ENCODE peak calls at places on chromosome 22, in seven cellular contexts. V, K, W, U, P, N and O are unnamed samples.

GRCh38 chr22:35987487-35987886 is 41.1 kb downstream of the RBFOX2 start:
- DNase-seq in V (no peak), K (no peak), W (no peak), U (no peak), P (peak), N (peak), O (no peak)

GRCh38 chr22:31578171-31578570 is 81.8 kb downstream of the SFI1 start:
- DNase-seq in V (no peak), K (no peak), W (no peak), U (no peak), P (no peak), N (no peak), O (no peak)

GRCh38 chr22:44187652-44188230 is 7.0 kb downstream of the PARVG start:
- DNase-seq in V (no peak), K (no peak), W (peak), U (no peak), P (no peak), N (no peak), O (peak)

GRCh38 chr22:35312198-35313059 is 12.7 kb downstream of the TOM1 start:
- DNase-seq in V (no peak), K (peak), W (peak), U (no peak), P (no peak), N (peak), O (peak)

GRCh38 chr22:20549232-20549841 is 41.9 kb downstream of the MED15 start:
- DNase-seq in V (peak), K (no peak), W (peak), U (peak), P (no peak), N (no peak), O (no peak)

GRCh38 chr22:46564084-46564714 is 26.8 kb upstream of the CELSR1 start:
- DNase-seq in V (no peak), K (no peak), W (peak), U (no peak), P (no peak), N (no peak), O (peak)

GRCh38 chr22:44783581-44783980 is 31.2 kb downstream of the ARHGAP8 start:
- DNase-seq in V (no peak), K (no peak), W (no peak), U (no peak), P (no peak), N (no peak), O (no peak)

GRCh38 chr22:27670701-27671412 is 130.7 kb downstream of the MN1 start:
- DNase-seq in V (no peak), K (no peak), W (no peak), U (no peak), P (peak), N (peak), O (no peak)

GRCh38 chr22:45302751-45303150 is 7.0 kb upstream of the FAM118A start:
- DNase-seq in V (no peak), K (no peak), W (no peak), U (no peak), P (no peak), N (no peak), O (no peak)

GRCh38 chr22:32206774-32207758 is 2.2 kb upstream of the RFPL2 start:
- DNase-seq in V (peak), K (no peak), W (no peak), U (no peak), P (peak), N (peak), O (peak)

GRCh38 chr22:30181459-30182353 is 64.9 kb downstream of the LIF start:
- DNase-seq in V (no peak), K (no peak), W (no peak), U (no peak), P (no peak), N (no peak), O (no peak)

GRCh38 chr22:37809672-37810333 is 2.1 kb downstream of the GCAT start:
- DNase-seq in V (no peak), K (no peak), W (no peak), U (no peak), P (no peak), N (no peak), O (no peak)

GRCh38 chr22:35489225-35489624 is 51.4 kb upstream of the RASD2 start:
- DNase-seq in V (no peak), K (no peak), W (peak), U (no peak), P (no peak), N (peak), O (no peak)

GRCh38 chr22:30117256-30117655 is 37.0 kb downstream of the HORMAD2 start:
- DNase-seq in V (no peak), K (no peak), W (no peak), U (no peak), P (no peak), N (no peak), O (no peak)

GRCh38 chr22:39242389-39242808 is 2.4 kb downstream of the PDGFB start:
- DNase-seq in V (no peak), K (no peak), W (no peak), U (no peak), P (no peak), N (no peak), O (no peak)

GRCh38 chr22:39240841-39241631 is 3.7 kb downstream of the PDGFB start:
- DNase-seq in V (peak), K (peak), W (peak), U (peak), P (peak), N (peak), O (no peak)

GRCh38 chr22:39242809-39243442 is 1.9 kb downstream of the PDGFB start:
- DNase-seq in V (peak), K (no peak), W (no peak), U (no peak), P (peak), N (no peak), O (no peak)

GRCh38 chr22:39243443-39244072 is 1.2 kb downstream of the PDGFB start:
- DNase-seq in V (no peak), K (no peak), W (no peak), U (no peak), P (peak), N (no peak), O (no peak)

DNA sequence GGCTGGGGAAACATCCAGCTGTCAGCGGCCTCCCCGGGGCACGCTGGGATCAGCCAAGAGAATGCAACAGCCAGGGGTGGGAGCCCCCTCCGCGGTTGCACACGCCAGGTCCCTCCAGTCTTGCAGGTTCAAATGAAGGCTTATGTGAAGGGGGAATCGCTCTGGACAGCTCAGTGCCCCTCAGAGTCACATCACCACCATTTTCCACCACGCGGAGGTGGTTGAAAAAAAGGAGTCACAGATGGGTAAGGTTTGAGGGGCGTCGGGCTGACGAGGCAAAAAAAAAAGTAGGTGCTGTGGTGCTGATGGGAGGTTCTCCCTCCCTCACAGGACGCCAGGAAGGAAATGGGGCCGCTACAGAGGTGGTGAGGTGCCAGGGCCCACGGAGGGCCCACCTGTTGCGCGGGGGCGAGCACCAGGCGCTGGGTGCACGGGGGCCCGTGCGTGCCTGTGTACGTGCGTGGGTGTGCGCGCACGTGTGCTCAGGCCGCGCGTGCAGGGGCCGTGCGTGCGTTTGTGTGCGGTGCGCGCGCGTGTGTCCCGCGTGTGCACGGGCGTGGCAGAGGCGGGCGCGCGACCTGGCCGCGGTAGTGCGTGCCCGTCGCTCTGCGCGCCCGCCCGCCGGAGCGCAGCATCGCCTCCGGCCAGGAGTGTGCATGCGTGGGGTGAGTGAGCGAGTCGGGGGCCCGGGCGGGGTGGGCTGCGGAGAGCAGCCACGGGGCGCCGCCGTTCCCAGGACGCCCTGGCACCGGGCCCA is 3.0 kb downstream of the PDGFB start:
- DNase-seq in V (peak), K (no peak), W (no peak), U (no peak), P (no peak), N (peak), O (no peak)
- H3K27ac ChIP-seq in V (peak), K (peak), W (peak), U (peak), P (peak), N (no peak), O (peak)

DNA sequence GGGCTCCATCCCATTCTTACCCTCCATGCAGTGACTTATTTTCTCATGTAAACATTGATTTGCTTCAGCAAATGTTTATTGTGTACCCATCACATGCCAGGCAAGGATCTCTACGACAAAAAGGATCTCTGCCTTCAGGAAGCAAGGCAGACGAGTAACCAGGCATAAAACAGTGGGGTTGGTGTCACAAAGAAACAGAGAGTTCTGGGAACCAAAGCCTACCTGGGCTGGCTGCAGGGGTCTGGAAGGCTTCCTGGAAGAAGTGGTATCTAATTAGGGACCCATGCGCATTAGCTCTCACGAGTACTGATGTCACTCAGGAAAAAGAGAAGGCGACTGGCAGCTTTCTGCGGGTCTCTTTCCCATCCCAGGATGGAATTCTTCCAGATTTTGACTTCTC is 44.5 kb downstream of the KIAA1671 start:
- DNase-seq in V (no peak), K (no peak), W (no peak), U (no peak), P (no peak), N (no peak), O (no peak)
- H3K27ac ChIP-seq in V (no peak), K (no peak), W (no peak), U (peak), P (no peak), N (no peak), O (no peak)

DNA sequence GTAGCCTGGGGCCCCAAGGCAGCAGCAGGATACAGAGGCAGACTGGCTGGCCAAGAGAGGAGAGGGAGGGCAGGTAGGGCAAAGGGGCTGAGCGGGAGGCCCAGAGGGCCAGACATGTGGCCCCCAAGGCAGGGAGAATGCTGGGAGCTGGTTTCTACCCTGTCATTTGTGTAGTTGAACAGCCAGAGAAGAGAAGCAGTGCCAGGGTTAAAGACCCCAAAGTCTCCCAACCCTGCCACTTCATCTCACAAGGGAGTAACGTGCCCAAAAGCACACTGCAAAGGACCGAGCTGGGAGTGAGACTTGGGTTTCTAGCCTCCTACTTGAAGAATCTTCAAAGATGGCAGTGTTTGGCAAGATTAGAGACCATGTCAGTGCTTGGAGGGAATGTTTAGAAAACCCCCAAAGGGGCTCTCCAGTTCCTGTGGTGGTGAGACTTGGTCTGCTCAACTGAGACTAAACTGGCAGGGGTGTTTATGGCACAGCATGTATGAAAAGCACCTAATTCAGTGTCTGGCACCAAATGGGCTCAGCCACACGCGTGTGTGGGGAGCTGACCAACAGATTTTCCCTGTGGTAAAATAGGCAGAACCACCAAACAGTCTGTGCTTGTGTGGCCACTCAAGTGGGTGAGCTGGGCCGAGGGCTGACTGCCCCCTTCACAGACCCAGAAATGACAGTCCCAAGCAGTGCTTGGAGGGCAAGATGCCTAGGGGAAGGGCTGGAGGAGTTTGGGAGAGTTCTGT is 68.2 kb upstream of the CLTCL1 start:
- DNase-seq in V (no peak), K (no peak), W (no peak), U (no peak), P (no peak), N (no peak), O (no peak)
- H3K27ac ChIP-seq in V (no peak), K (no peak), W (no peak), U (no peak), P (no peak), N (no peak), O (no peak)

GRCh38 chr22:49965291-49966040 is 4.9 kb downstream of the PIM3 start:
- DNase-seq in V (no peak), K (no peak), W (peak), U (peak), P (no peak), N (no peak), O (peak)
- H3K27ac ChIP-seq in V (peak), K (peak), W (peak), U (peak), P (no peak), N (no peak), O (peak)

DNA sequence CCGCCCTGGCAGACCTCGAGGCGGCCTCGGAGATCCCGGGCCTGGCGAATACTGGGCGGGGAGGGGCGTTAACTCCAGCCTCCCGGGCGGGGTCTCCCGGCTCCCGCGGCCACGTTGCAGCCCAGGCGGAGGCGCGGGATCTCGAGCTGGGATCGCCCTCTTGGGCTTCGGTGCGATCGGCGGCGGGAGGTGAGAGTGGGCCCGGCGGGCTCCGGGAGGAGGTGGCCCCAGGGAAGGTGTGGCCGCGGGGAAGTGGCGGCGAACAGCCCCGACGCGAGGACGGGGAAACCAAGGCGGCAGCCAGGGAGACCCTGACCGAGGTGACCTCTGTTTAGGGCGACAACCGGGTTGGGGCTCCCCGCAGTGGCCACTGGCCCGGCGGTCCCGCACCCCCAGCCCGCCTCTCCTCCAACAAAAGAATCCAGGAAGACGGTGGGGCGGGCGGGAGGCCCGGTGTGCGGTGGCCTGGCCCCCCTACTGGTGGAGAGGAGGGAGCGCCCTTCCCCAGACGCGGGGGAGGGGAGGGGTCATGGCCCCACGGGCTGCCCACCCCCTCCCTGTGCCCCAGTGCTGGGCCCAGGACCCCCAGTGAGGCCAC is at the start of gene PHETA2:
- DNase-seq in V (peak), K (no peak), W (no peak), U (peak), P (no peak), N (peak), O (no peak)
- H3K27ac ChIP-seq in V (peak), K (peak), W (peak), U (peak), P (no peak), N (peak), O (peak)